ENCODE peak calls at places on chromosome 16, in seven cellular contexts. One of them, this sample, is unnamed.

GRCh38 chr16:20074089-20074956 is 633 bp upstream of the GPR139 start:
- DNase-seq in T-helper 1 cell: no peak
- DNase-seq in T-helper 2 cell: no peak
- DNase-seq in BE2C: no peak
- DNase-seq in bronchial epithelial cell: no peak
- DNase-seq in tibial artery: no peak
- DNase-seq in HFFc6: no peak
- DNase-seq in this sample: no peak

GRCh38 chr16:17784073-17784472 is 313.3 kb upstream of the XYLT1 start:
- DNase-seq in T-helper 1 cell: no peak
- DNase-seq in T-helper 2 cell: peak
- DNase-seq in BE2C: no peak
- DNase-seq in bronchial epithelial cell: no peak
- DNase-seq in tibial artery: no peak
- DNase-seq in HFFc6: peak
- DNase-seq in this sample: no peak

GRCh38 chr16:29745853-29746345 is at the start of gene C16orf54:
- DNase-seq in T-helper 1 cell: peak
- DNase-seq in T-helper 2 cell: peak
- DNase-seq in BE2C: no peak
- DNase-seq in bronchial epithelial cell: no peak
- DNase-seq in tibial artery: peak
- DNase-seq in HFFc6: no peak
- DNase-seq in this sample: peak

GRCh38 chr16:66662445-66663194 is 33.9 kb downstream of the CMTM4 start:
- DNase-seq in T-helper 1 cell: no peak
- DNase-seq in T-helper 2 cell: no peak
- DNase-seq in BE2C: peak
- DNase-seq in bronchial epithelial cell: peak
- DNase-seq in tibial artery: no peak
- DNase-seq in HFFc6: peak
- DNase-seq in this sample: no peak

GRCh38 chr16:88298882-88299745 is 83.6 kb upstream of the ZNF469 start:
- DNase-seq in T-helper 1 cell: no peak
- DNase-seq in T-helper 2 cell: no peak
- DNase-seq in BE2C: no peak
- DNase-seq in bronchial epithelial cell: peak
- DNase-seq in tibial artery: no peak
- DNase-seq in HFFc6: peak
- DNase-seq in this sample: no peak

GRCh38 chr16:9484901-9485300 is 393.5 kb downstream of the HAPSTR1 start:
- DNase-seq in T-helper 1 cell: no peak
- DNase-seq in T-helper 2 cell: no peak
- DNase-seq in BE2C: no peak
- DNase-seq in bronchial epithelial cell: no peak
- DNase-seq in tibial artery: no peak
- DNase-seq in HFFc6: no peak
- DNase-seq in this sample: no peak

GRCh38 chr16:11439216-11439615 is 94.0 kb downstream of the RMI2 start:
- DNase-seq in T-helper 1 cell: no peak
- DNase-seq in T-helper 2 cell: no peak
- DNase-seq in BE2C: no peak
- DNase-seq in bronchial epithelial cell: no peak
- DNase-seq in tibial artery: no peak
- DNase-seq in HFFc6: no peak
- DNase-seq in this sample: no peak

GRCh38 chr16:85479972-85480726 is 133.0 kb upstream of the GSE1 start:
- DNase-seq in T-helper 1 cell: no peak
- DNase-seq in T-helper 2 cell: no peak
- DNase-seq in BE2C: peak
- DNase-seq in bronchial epithelial cell: no peak
- DNase-seq in tibial artery: no peak
- DNase-seq in HFFc6: no peak
- DNase-seq in this sample: no peak

GRCh38 chr16:8370374-8371015 is 219.8 kb downstream of the TMEM114 start:
- DNase-seq in T-helper 1 cell: no peak
- DNase-seq in T-helper 2 cell: no peak
- DNase-seq in BE2C: no peak
- DNase-seq in bronchial epithelial cell: peak
- DNase-seq in tibial artery: no peak
- DNase-seq in HFFc6: peak
- DNase-seq in this sample: no peak

GRCh38 chr16:80317132-80318098 is 223.4 kb upstream of the DYNLRB2 start:
- DNase-seq in T-helper 1 cell: no peak
- DNase-seq in T-helper 2 cell: peak
- DNase-seq in BE2C: no peak
- DNase-seq in bronchial epithelial cell: peak
- DNase-seq in tibial artery: no peak
- DNase-seq in HFFc6: no peak
- DNase-seq in this sample: no peak

GRCh38 chr16:9072806-9073341 is 18.6 kb upstream of the HAPSTR1 start:
- DNase-seq in T-helper 1 cell: no peak
- DNase-seq in T-helper 2 cell: peak
- DNase-seq in BE2C: no peak
- DNase-seq in bronchial epithelial cell: peak
- DNase-seq in tibial artery: no peak
- DNase-seq in HFFc6: peak
- DNase-seq in this sample: no peak

GRCh38 chr16:16063685-16064084 is 114.3 kb downstream of the ABCC1 start:
- DNase-seq in T-helper 1 cell: no peak
- DNase-seq in T-helper 2 cell: no peak
- DNase-seq in BE2C: no peak
- DNase-seq in bronchial epithelial cell: no peak
- DNase-seq in tibial artery: no peak
- DNase-seq in HFFc6: no peak
- DNase-seq in this sample: no peak